ENCODE peak calls at places on chromosomes 4 and X, in four cellular contexts. K, Y, G and I are unnamed samples.

GRCh38 chrX:1178580-1179057 is 33.8 kb downstream of the CRLF2 start:
- DNase-seq in K (no peak), Y (peak), G (no peak), I (no peak)

GRCh38 chr4:79607979-79608378 is 200.0 kb upstream of the GK2 start:
- DNase-seq in K (no peak), Y (no peak), G (no peak), I (no peak)

GRCh38 chr4:169070071-169070894 is 60.2 kb upstream of the CBR4 start:
- DNase-seq in K (peak), Y (peak), G (peak), I (peak)

GRCh38 chr4:95371457-95372179 is 177.2 kb downstream of the UNC5C start:
- DNase-seq in K (no peak), Y (no peak), G (no peak), I (no peak)

GRCh38 chrX:104122829-104123228 is 10.5 kb downstream of the ZCCHC18 start:
- DNase-seq in K (no peak), Y (no peak), G (no peak), I (no peak)

GRCh38 chr4:160299608-160300007 is 1196.7 kb downstream of the RAPGEF2 start:
- DNase-seq in K (no peak), Y (peak), G (no peak), I (no peak)

GRCh38 chr4:13529130-13529919 is 15.0 kb downstream of the NKX3-2 start:
- DNase-seq in K (no peak), Y (no peak), G (no peak), I (no peak)

GRCh38 chr4:14184767-14185166 is 557.2 kb upstream of the BOD1L1 start:
- DNase-seq in K (no peak), Y (no peak), G (no peak), I (no peak)

GRCh38 chr4:128461300-128462103 is 173.9 kb upstream of the PGRMC2 start:
- DNase-seq in K (peak), Y (peak), G (no peak), I (peak)

GRCh38 chr4:173333658-173334084 is 487 bp downstream of the HMGB2 start:
- DNase-seq in K (peak), Y (no peak), G (peak), I (no peak)

GRCh38 chr4:48141048-48141447 is 7.0 kb upstream of the TXK start:
- DNase-seq in K (no peak), Y (peak), G (no peak), I (peak)

GRCh38 chr4:142615324-142615665 is 230.8 kb downstream of the INPP4B start:
- DNase-seq in K (no peak), Y (peak), G (no peak), I (peak)

GRCh38 chrX:68209008-68209407 is 224.3 kb downstream of the OPHN1 start:
- DNase-seq in K (no peak), Y (no peak), G (no peak), I (no peak)

GRCh38 chrX:1385251-1385794 is 6.6 kb downstream of the SLC25A6 start:
- DNase-seq in K (no peak), Y (no peak), G (no peak), I (no peak)

GRCh38 chr4:24930136-24930535 is 17.3 kb upstream of the CCDC149 start:
- DNase-seq in K (no peak), Y (no peak), G (no peak), I (peak)

GRCh38 chrX:110167952-110168451 is 149.9 kb downstream of the AMMECR1 start:
- DNase-seq in K (no peak), Y (peak), G (no peak), I (peak)

GRCh38 chr4:11130195-11130975 is 298.3 kb downstream of the HS3ST1 start:
- DNase-seq in K (peak), Y (peak), G (no peak), I (peak)

GRCh38 chr4:145851516-145852201 is 87.0 kb downstream of the ZNF827 start:
- DNase-seq in K (no peak), Y (no peak), G (no peak), I (no peak)

GRCh38 chr4:36255575-36255974 is 11.3 kb upstream of the ARAP2 start:
- DNase-seq in K (no peak), Y (no peak), G (no peak), I (no peak)

GRCh38 chrX:10254746-10255145 is 98.0 kb downstream of the CLCN4 start:
- DNase-seq in K (no peak), Y (peak), G (no peak), I (peak)

GRCh38 chr4:180589575-180589974 is 1653.6 kb upstream of the TENM3 start:
- DNase-seq in K (no peak), Y (no peak), G (no peak), I (no peak)

GRCh38 chr4:17814140-17814539 is 3.4 kb downstream of the NCAPG start:
- DNase-seq in K (no peak), Y (no peak), G (no peak), I (peak)

GRCh38 chrX:3204606-3205005 is 141.8 kb downstream of the MXRA5 start:
- DNase-seq in K (no peak), Y (no peak), G (no peak), I (no peak)

GRCh38 chrX:100895365-100896075 is 21.4 kb upstream of the NOX1 start:
- DNase-seq in K (no peak), Y (peak), G (no peak), I (peak)

GRCh38 chrX:118367338-118367737 is 21.4 kb downstream of the WDR44 start:
- DNase-seq in K (no peak), Y (no peak), G (no peak), I (no peak)

GRCh38 chr4:100114909-100115308 is 75.4 kb downstream of the DDIT4L start:
- DNase-seq in K (no peak), Y (no peak), G (no peak), I (no peak)

GRCh38 chrX:104306180-104306579 is 51.4 kb upstream of the ESX1 start:
- DNase-seq in K (no peak), Y (no peak), G (no peak), I (no peak)

GRCh38 chrX:141733371-141733770 is 34.8 kb upstream of the SPANXD start:
- DNase-seq in K (no peak), Y (no peak), G (no peak), I (peak)

GRCh38 chr4:36254355-36254754 is 10.0 kb upstream of the ARAP2 start:
- DNase-seq in K (no peak), Y (no peak), G (no peak), I (no peak)

GRCh38 chr4:138269175-138269574 is 27.0 kb upstream of the SLC7A11 start:
- DNase-seq in K (no peak), Y (no peak), G (no peak), I (no peak)

GRCh38 chr4:88008624-88009235 is 1.3 kb downstream of the PKD2 start:
- DNase-seq in K (no peak), Y (peak), G (no peak), I (no peak)

GRCh38 chr4:118955515-118955914 is 66.9 kb downstream of the SYNPO2 start:
- DNase-seq in K (no peak), Y (no peak), G (no peak), I (no peak)

GRCh38 chrX:24014388-24015018 is 12.5 kb downstream of the KLHL15 start:
- DNase-seq in K (no peak), Y (no peak), G (no peak), I (no peak)

GRCh38 chrX:92213781-92214180 is 434.6 kb downstream of the PCDH11X start:
- DNase-seq in K (no peak), Y (peak), G (no peak), I (peak)

GRCh38 chr4:184384810-184385557 is 89.4 kb downstream of the IRF2 start:
- DNase-seq in K (no peak), Y (peak), G (no peak), I (no peak)

GRCh38 chrX:69674891-69675290 is 59.0 kb downstream of the EDA start:
- DNase-seq in K (no peak), Y (no peak), G (no peak), I (no peak)

GRCh38 chr4:144816668-144817067 is 170.7 kb downstream of the HHIP start:
- DNase-seq in K (no peak), Y (no peak), G (no peak), I (no peak)

GRCh38 chr4:156773648-156774357 is 197.8 kb downstream of the PDGFC start:
- DNase-seq in K (no peak), Y (peak), G (no peak), I (no peak)

GRCh38 chr4:113116414-113117345 is 67.2 kb downstream of the ANK2 start:
- DNase-seq in K (no peak), Y (no peak), G (no peak), I (no peak)

GRCh38 chrX:68238568-68238967 is 194.7 kb downstream of the OPHN1 start:
- DNase-seq in K (no peak), Y (no peak), G (no peak), I (peak)

GRCh38 chrX:77160301-77160700 is 286.9 kb upstream of the FGF16 start:
- DNase-seq in K (no peak), Y (no peak), G (no peak), I (no peak)
- TF ChIP-seq CTCF in K (no peak), Y (peak), G (peak), I (peak)

GRCh38 chr4:5391492-5391891 is 316.9 kb downstream of the EVC2 start:
- DNase-seq in K (no peak), Y (no peak), G (no peak), I (no peak)
- TF ChIP-seq CTCF in K (no peak), Y (no peak), G (no peak), I (no peak)

GRCh38 chr4:2007804-2008670 is 737 bp downstream of the NELFA start:
- DNase-seq in K (no peak), Y (no peak), G (no peak), I (no peak)

GRCh38 chr4:2008671-2008920 is 178 bp downstream of the NELFA start:
- DNase-seq in K (no peak), Y (no peak), G (no peak), I (no peak)

GRCh38 chr4:2006956-2007653 is 1.7 kb downstream of the NELFA start:
- DNase-seq in K (no peak), Y (no peak), G (no peak), I (no peak)

GRCh38 chr4:2009651-2010233 is 968 bp upstream of the NELFA start:
- DNase-seq in K (peak), Y (peak), G (peak), I (peak)

DNA sequence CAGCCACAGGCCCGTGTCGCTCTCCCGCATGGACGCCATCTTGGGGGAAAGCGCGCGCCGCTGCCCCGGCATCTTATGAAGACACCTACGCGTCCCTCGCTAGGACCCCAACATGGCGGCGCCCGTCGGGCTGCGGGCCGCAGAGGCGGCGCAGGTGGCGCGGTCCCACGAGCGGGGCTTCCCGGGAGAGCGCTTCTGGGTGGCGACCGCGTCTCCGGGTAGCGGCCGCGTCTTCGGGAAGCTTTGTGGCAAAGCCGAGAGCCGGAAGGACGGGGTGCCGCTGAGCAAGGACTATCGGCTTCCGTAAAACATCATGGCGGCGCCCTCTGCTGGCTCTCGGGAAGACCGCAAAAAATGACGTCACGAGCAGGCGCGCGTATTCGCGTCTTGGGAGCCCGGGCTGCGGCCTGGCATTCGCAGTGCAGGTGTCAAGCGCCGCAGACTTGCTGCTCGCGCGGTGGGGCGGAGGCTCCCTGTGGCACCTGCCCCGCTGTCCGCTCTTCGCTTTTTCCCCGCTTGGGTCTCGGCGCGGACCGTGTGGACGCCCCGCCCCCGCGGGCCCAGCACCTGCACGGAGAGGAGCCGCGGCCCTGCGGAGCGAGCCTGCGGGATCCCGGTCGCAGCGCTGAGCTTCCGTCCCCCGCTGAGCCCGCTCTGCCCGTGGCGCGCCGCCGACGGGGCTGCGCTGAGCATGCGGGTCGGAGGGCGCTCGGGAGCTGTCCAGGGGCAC is at the start of gene NELFA:
- DNase-seq in K (peak), Y (peak), G (peak), I (peak)
- TF ChIP-seq CTCF in K (peak), Y (no peak), G (no peak), I (no peak)

GRCh38 chr4:52016985-52017384 is 3.2 kb downstream of the LRRC66 start:
- DNase-seq in K (no peak), Y (no peak), G (no peak), I (no peak)

GRCh38 chr4:52010976-52011375 is 9.2 kb downstream of the LRRC66 start:
- DNase-seq in K (no peak), Y (no peak), G (no peak), I (no peak)

GRCh38 chr4:52014903-52015302 is 5.3 kb downstream of the LRRC66 start:
- DNase-seq in K (no peak), Y (no peak), G (no peak), I (no peak)

GRCh38 chr4:52017809-52018208 is 2.4 kb downstream of the LRRC66 start:
- DNase-seq in K (no peak), Y (no peak), G (no peak), I (no peak)

DNA sequence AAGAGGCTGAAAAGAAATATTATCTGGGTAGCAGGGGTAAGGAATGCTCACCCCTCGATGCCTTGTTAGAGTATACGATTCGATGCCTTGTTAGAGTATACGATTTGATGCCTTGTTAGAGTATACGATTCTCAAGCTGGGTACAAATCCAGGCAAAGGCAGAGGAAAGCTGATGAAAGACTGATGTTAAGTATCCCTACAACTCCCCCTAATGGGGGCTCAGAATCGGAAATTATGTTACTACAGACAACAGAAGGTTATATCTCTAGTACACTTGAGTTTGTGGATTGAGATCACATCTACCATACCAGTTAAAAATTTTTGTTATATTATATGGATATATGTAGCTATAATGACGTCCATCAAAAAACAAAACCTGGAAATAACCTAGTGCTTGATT is 4.8 kb downstream of the LRRC66 start:
- DNase-seq in K (no peak), Y (no peak), G (no peak), I (peak)
- TF ChIP-seq CTCF in K (no peak), Y (no peak), G (no peak), I (peak)

DNA sequence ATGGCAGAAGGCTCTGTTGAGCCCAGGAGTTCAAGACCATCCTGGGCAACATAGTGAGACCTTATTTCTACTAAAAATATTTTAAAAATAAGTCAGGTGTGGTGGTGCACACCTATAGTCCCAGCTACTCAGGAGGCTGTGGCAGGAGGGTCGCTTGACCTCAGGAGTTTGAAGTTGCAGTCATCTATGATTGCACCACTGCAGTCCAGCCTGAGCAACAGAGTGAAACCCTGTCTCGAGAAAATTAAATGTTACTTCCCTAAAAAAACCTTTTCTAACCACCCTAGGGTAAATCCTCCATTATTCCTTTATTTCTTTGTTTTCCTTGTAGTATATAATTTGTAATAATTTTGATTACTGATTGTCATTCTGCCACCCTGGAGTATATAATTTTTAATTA is 7.9 kb downstream of the FAM200B start:
- DNase-seq in K (no peak), Y (no peak), G (no peak), I (no peak)
- TF ChIP-seq CTCF in K (no peak), Y (no peak), G (no peak), I (no peak)

GRCh38 chr4:82268826-82269193 is 105.0 kb downstream of the HNRNPD start:
- DNase-seq in K (no peak), Y (no peak), G (no peak), I (no peak)
- TF ChIP-seq CTCF in K (no peak), Y (no peak), G (no peak), I (no peak)

GRCh38 chr4:153755186-153755585 is 4.6 kb downstream of the RNF175 start:
- DNase-seq in K (no peak), Y (no peak), G (no peak), I (no peak)

GRCh38 chr4:153747406-153747805 is 12.4 kb downstream of the RNF175 start:
- DNase-seq in K (no peak), Y (no peak), G (no peak), I (no peak)

GRCh38 chr4:153748378-153748777 is 11.4 kb downstream of the RNF175 start:
- DNase-seq in K (no peak), Y (peak), G (peak), I (peak)

GRCh38 chr4:153750197-153750817 is 9.5 kb downstream of the RNF175 start:
- DNase-seq in K (no peak), Y (peak), G (no peak), I (peak)
- TF ChIP-seq CTCF in K (no peak), Y (peak), G (peak), I (peak)

GRCh38 chrX:15674899-15675489 is 10.4 kb upstream of the CLTRN start:
- DNase-seq in K (peak), Y (peak), G (peak), I (peak)

GRCh38 chrX:15672886-15673285 is 8.3 kb upstream of the CLTRN start:
- DNase-seq in K (no peak), Y (peak), G (no peak), I (no peak)

GRCh38 chrX:15674514-15674898 is 9.9 kb upstream of the CLTRN start:
- DNase-seq in K (peak), Y (peak), G (peak), I (peak)

GRCh38 chrX:15675490-15675921 is 10.9 kb upstream of the CLTRN start:
- DNase-seq in K (peak), Y (peak), G (peak), I (peak)

DNA sequence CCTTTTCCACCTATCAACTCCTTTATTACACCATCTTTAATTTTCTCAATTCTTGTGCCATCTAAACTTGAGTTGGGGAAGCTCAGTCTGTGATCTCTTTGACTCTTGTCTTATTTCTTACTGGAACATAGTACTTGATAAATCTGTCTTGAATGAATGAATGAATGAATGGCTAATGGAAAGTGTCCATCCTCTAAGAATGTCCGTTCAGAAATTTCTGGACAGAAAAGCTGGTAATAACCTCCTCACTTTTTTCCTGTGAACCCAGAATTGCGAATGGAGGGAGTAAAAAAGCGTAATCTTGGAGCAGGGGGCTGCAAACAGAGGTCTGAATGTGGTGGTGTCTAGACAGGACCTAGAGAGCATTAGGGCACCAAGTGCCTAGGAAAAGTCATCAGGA is 9.4 kb upstream of the CLTRN start:
- DNase-seq in K (no peak), Y (no peak), G (no peak), I (no peak)
- TF ChIP-seq CTCF in K (no peak), Y (no peak), G (no peak), I (no peak)

DNA sequence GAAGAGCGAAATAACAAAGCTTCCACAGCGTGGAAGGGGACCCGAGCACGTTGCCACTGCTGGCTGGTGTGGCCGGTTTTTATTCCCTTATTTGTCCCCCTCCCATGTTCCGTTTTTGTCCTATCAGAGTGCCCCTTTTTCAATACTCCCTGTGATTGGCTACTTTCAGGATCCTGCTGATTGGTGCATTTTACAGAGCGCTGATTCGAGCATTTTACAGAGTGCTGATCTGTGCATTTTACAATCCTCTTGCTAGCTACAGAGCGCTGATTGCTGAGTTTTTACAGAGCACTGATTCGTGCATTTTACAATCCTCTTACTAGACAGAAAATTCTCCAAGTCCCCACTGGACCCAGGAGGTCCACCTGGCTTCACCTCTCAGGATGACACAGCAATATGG is 250.9 kb upstream of the EPHA5 start:
- DNase-seq in K (no peak), Y (no peak), G (no peak), I (no peak)
- TF ChIP-seq CTCF in K (no peak), Y (no peak), G (no peak), I (no peak)

GRCh38 chr4:122827258-122827887 is 742 bp downstream of the FGF2 start:
- DNase-seq in K (peak), Y (peak), G (peak), I (peak)

GRCh38 chr4:122826596-122827257 is at the start of gene FGF2:
- DNase-seq in K (peak), Y (peak), G (peak), I (peak)

GRCh38 chr4:122830392-122831095 is 3.9 kb downstream of the FGF2 start:
- DNase-seq in K (no peak), Y (no peak), G (no peak), I (no peak)

GRCh38 chr4:122826000-122826595 is 533 bp upstream of the FGF2 start:
- DNase-seq in K (no peak), Y (no peak), G (no peak), I (no peak)

GRCh38 chr4:122827899-122828601 is 1.4 kb downstream of the FGF2 start:
- DNase-seq in K (peak), Y (peak), G (no peak), I (peak)
- TF ChIP-seq CTCF in K (peak), Y (peak), G (no peak), I (no peak)